ENCODE peak calls at places on chromosomes 6 and 20, in ten cellular contexts. J is RCC 7860; Z is lower lobe of right lung; V is D341Med; D is NCI-H187; P is neural crest cell; L is stimulated activated naive B cell treated with anti-CD40 and anti-IgM and Interleukin-4, amounts not matched to agents 10 μg/mL and 1 μg/mL and 100 μg/mL, for 72 hours; C is fibroblast of the aortic adventitia; U is left ventricle myocardium superior; O is NCI-H510A. Q is an unnamed sample.
A peak's percentile ranks its signal among the peaks of the same experiment; 100 is the strongest.

GRCh38 chr20:23186808-23187207 is 100.7 kb upstream of the CD93 start:
- DNase-seq in U (no peak), D (no peak), L (no peak), J (no peak), O (no peak), V (no peak), Z (no peak), P (no peak), C (no peak), Q (no peak)

GRCh38 chr6:156698239-156699016 is 78.8 kb upstream of the ARID1B start:
- DNase-seq in V (no peak), U (no peak), Z (no peak), L (peak; percentile 70), P (no peak), O (no peak), J (no peak), C (no peak), D (no peak), Q (no peak)

GRCh38 chr20:32777177-32777956 is 15.2 kb downstream of the DNMT3B start:
- DNase-seq in V (no peak), L (no peak), U (no peak), O (no peak), D (no peak), J (peak; percentile 51), C (peak; percentile 10), Z (no peak), P (no peak), Q (no peak)

GRCh38 chr6:16805190-16805860 is 44.1 kb upstream of the ATXN1 start:
- DNase-seq in C (peak; percentile 21), J (no peak), V (no peak), P (no peak), D (no peak), O (no peak), Z (no peak), L (no peak), U (no peak), Q (no peak)

GRCh38 chr20:33915726-33916331 is 77.9 kb upstream of the RALY start:
- DNase-seq in C (no peak), L (peak; percentile 4), U (peak; percentile 67), O (no peak), P (no peak), D (no peak), J (no peak), V (peak; percentile 80), Z (peak; percentile 66), Q (no peak)

GRCh38 chr20:53582574-53583351 is 10.9 kb downstream of the ZNF217 start:
- DNase-seq in Z (no peak), L (no peak), J (peak; percentile 93), U (no peak), D (no peak), V (no peak), P (no peak), C (peak; percentile 95), O (no peak), Q (no peak)

GRCh38 chr20:9427977-9428607 is 86.3 kb upstream of the LAMP5 start:
- DNase-seq in P (no peak), C (peak; percentile 11), J (no peak), L (no peak), O (no peak), Z (no peak), V (no peak), D (no peak), U (no peak), Q (no peak)

GRCh38 chr6:24495516-24495847 is 713 bp downstream of the ALDH5A1 start:
- DNase-seq in P (peak; percentile 38), Z (peak; percentile 84), J (no peak), V (peak; percentile 40), L (no peak), U (peak; percentile 63), O (no peak), C (peak; percentile 2), D (no peak), Q (peak; percentile 40)